ENCODE peak calls at places on chromosomes 7 and 10, in four cellular contexts. Z is right lobe of liver, Q is OCI-LY7, D is endodermal cell. E is an unnamed sample.
A peak's percentile ranks its signal among the peaks of the same experiment; 100 is the strongest.

GRCh38 chr7:148940702-148941597 is 56.9 kb upstream of the EZH2 start:
- DNase-seq in Z (peak; percentile 86), Q (peak; percentile 87), D (peak; percentile 82), E (peak; percentile 79)

GRCh38 chr7:135193615-135194081 is 17.7 kb downstream of the WDR91 start:
- DNase-seq in Z (no peak), Q (no peak), D (no peak), E (no peak)

GRCh38 chr7:12210179-12211053 is 678 bp upstream of the TMEM106B start:
- DNase-seq in Z (peak; percentile 63), Q (no peak), D (no peak), E (peak; percentile 6)

GRCh38 chr7:88218836-88219605 is 817 bp downstream of the SRI start:
- DNase-seq in Z (peak; percentile 50), Q (peak; percentile 62), D (peak; percentile 72), E (peak; percentile 25)

GRCh38 chr10:10128387-10128786 is 889.3 kb upstream of the CELF2 start:
- DNase-seq in Z (no peak), Q (no peak), D (no peak), E (no peak)

GRCh38 chr7:44100458-44101303 is 3.5 kb upstream of the AEBP1 start:
- DNase-seq in Z (no peak), Q (peak; percentile 84), D (no peak), E (no peak)

GRCh38 chr7:21526007-21526406 is 16.8 kb upstream of the DNAH11 start:
- DNase-seq in Z (no peak), Q (peak; percentile 18), D (no peak), E (no peak)

GRCh38 chr10:109696981-109697775 is 226.1 kb downstream of the XPNPEP1 start:
- DNase-seq in Z (no peak), Q (no peak), D (no peak), E (no peak)

GRCh38 chr10:65941098-65941655 is 984.7 kb upstream of the LRRTM3 start:
- DNase-seq in Z (peak; percentile 64), Q (no peak), D (no peak), E (no peak)

DNA sequence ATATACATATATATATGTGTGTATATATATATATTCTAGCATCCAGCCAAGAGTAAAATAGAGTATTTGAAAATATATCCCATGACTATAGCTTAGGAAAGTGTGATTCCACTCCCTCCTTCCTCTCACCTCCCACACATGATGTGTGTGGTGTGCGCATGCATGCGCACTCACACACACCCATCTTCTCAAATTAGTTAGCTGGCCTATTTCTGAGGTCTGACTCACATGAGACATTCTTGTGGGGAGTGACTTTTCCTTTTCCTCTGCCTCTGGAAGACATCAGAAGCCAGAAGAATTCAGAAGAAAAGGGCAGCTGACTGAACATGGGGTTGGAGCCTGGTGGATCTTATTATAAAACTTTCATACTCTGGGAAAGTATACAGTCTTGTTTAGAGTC is 793.5 kb upstream of the ZNF722 start:
- DNase-seq in Z (no peak), Q (no peak), D (no peak), E (no peak)
- H3K9me3 ChIP-seq in Z (peaks cover 5% of the 10 kb centered on the region), Q (peaks cover 8% of the 10 kb centered on the region), D (peaks cover 80% of the 10 kb centered on the region), E (no peaks in the 10 kb centered on the region)

DNA sequence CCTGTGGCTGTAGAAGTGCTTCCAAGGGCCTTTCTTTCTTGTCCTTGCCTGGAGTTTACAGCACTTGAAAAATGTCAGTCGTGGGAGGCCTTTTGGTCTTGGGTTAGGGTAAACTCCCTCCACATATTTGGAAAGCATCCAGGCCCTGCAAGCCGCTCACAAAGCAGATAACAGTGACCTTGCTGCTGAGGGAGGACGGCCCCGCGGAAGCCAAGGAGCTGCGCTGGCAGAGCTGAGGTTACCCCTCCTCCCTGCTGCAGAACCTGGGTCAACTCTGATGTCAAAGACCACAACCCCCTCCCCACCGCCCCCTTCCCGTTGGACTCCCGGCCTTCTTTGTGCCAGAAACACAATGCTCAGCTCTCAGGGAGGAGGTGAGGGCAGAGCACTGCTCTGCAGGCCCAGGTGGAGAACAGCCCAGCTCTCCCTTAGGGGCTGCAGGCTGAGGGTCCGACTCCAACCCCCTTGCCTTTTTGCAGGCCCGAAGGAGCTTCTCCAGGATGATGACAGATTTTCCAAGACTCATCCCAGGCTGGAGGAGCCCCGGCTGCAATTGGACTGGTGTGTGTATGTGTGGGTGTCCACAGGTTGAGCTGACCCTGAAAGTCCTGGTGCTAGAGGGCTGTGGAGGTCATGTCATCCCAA is 957.6 kb upstream of the ZNF722 start:
- DNase-seq in Z (no peak), Q (no peak), D (no peak), E (no peak)
- H3K9me3 ChIP-seq in Z (no peaks in the 10 kb centered on the region), Q (no peaks in the 10 kb centered on the region), D (peaks cover 90% of the 10 kb centered on the region), E (no peaks in the 10 kb centered on the region)

GRCh38 chr7:48154792-48155413 is 16.4 kb upstream of the ABCA13 start:
- DNase-seq in Z (peak; percentile 68), Q (peak; percentile 39), D (peak; percentile 75), E (no peak)
- H3K9me3 ChIP-seq in Z (no peaks in the 10 kb centered on the region), Q (no peaks in the 10 kb centered on the region), D (peaks cover 7% of the 10 kb centered on the region), E (no peaks in the 10 kb centered on the region)

GRCh38 chr7:157469181-157470016 is 132.6 kb downstream of the DNAJB6 start:
- DNase-seq in Z (peak; percentile 41), Q (no peak), D (no peak), E (no peak)
- H3K9me3 ChIP-seq in Z (peaks cover 3% of the 10 kb centered on the region), Q (peaks cover 15% of the 10 kb centered on the region), D (peaks cover 20% of the 10 kb centered on the region), E (peaks cover 24% of the 10 kb centered on the region)

GRCh38 chr10:130623680-130624271 is 487.6 kb downstream of the GLRX3 start:
- DNase-seq in Z (no peak), Q (no peak), D (no peak), E (no peak)
- H3K9me3 ChIP-seq in Z (no peaks in the 10 kb centered on the region), Q (no peaks in the 10 kb centered on the region), D (no peaks in the 10 kb centered on the region), E (no peaks in the 10 kb centered on the region)

GRCh38 chr10:5964736-5965135 is 12.6 kb downstream of the IL15RA start:
- DNase-seq in Z (no peak), Q (no peak), D (peak; percentile 36), E (no peak)
- H3K9me3 ChIP-seq in Z (no peaks in the 10 kb centered on the region), Q (no peaks in the 10 kb centered on the region), D (no peaks in the 10 kb centered on the region), E (no peaks in the 10 kb centered on the region)

DNA sequence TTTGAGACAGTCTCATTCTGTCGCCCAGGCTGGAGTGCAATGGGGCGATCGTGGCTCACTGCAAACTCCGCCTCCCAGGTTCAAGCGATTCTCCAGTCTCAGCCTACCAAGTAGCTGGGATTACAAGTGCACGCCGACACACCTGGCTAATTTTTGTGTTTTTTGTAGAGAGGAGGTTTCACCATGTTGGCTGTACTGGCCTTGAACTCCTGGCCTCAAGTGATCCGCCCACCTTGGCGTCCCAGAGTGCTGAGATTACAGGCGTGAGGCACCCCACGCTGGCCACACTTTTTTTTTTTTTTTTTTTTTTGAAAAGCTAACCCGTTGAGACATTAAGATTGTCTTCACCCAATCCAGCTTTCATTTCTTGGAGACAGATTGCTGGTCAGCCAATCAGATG is 2.1 kb downstream of the ZNF273 start:
- DNase-seq in Z (no peak), Q (no peak), D (no peak), E (no peak)
- H3K9me3 ChIP-seq in Z (no peaks in the 10 kb centered on the region), Q (peaks cover 3% of the 10 kb centered on the region), D (peaks cover 13% of the 10 kb centered on the region), E (no peaks in the 10 kb centered on the region)

GRCh38 chr7:32519763-32520162 is 24.5 kb downstream of the AVL9 start:
- DNase-seq in Z (no peak), Q (no peak), D (no peak), E (no peak)
- H3K9me3 ChIP-seq in Z (peaks cover 9% of the 10 kb centered on the region), Q (peaks cover 60% of the 10 kb centered on the region), D (peaks cover 92% of the 10 kb centered on the region), E (no peaks in the 10 kb centered on the region)

GRCh38 chr10:113199459-113199858 is 249.4 kb downstream of the TCF7L2 start:
- DNase-seq in Z (no peak), Q (no peak), D (no peak), E (no peak)

GRCh38 chr10:113207924-113208323 is 257.9 kb downstream of the TCF7L2 start:
- DNase-seq in Z (no peak), Q (no peak), D (no peak), E (no peak)

GRCh38 chr10:113202011-113202410 is 252.0 kb downstream of the TCF7L2 start:
- DNase-seq in Z (no peak), Q (no peak), D (peak; percentile 74), E (no peak)
- H3K9me3 ChIP-seq in Z (no peaks in the 10 kb centered on the region), Q (no peaks in the 10 kb centered on the region), D (peaks cover 9% of the 10 kb centered on the region), E (peaks cover 34% of the 10 kb centered on the region)

E was measured in heart right ventricle.